ENCODE peak calls at places on chromosome 5, in ten cellular contexts. O is HFF-Myc; Q is lower leg skin; S is CD8-positive, alpha-beta T cell; H is AG10803; J is mammary epithelial cell; T is keratinocyte; G is HFFc6; W is right atrium auricular region; K is Calu3. P is an unnamed sample.

GRCh38 chr5:170097934-170098333 is 7.8 kb upstream of the FOXI1 start:
- DNase-seq in O (no peak), Q (no peak), S (no peak), H (no peak), J (no peak), T (no peak), G (no peak), W (no peak), K (no peak), P (no peak)

GRCh38 chr5:127068771-127069330 is 4.5 kb downstream of the C5orf63 start:
- DNase-seq in O (peak), Q (no peak), S (no peak), H (peak), J (no peak), T (no peak), G (no peak), W (no peak), K (no peak), P (no peak)

GRCh38 chr5:132376694-132377641 is 7.5 kb downstream of the SLC22A5 start:
- DNase-seq in O (no peak), Q (no peak), S (no peak), H (no peak), J (no peak), T (no peak), G (no peak), W (peak), K (no peak), P (no peak)

GRCh38 chr5:104186100-104186499 is 623.5 kb upstream of the NUDT12 start:
- DNase-seq in O (no peak), Q (peak), S (no peak), H (no peak), J (peak), T (peak), G (no peak), W (no peak), K (peak), P (no peak)

GRCh38 chr5:78504726-78505431 is 143.7 kb downstream of the LHFPL2 start:
- DNase-seq in O (peak), Q (peak), S (no peak), H (peak), J (peak), T (peak), G (peak), W (peak), K (peak), P (peak)

GRCh38 chr5:14767942-14768837 is 103.4 kb downstream of the ANKH start:
- DNase-seq in O (no peak), Q (no peak), S (no peak), H (no peak), J (no peak), T (no peak), G (no peak), W (no peak), K (no peak), P (no peak)

GRCh38 chr5:6117212-6117611 is 261.1 kb downstream of the MED10 start:
- DNase-seq in O (no peak), Q (no peak), S (no peak), H (no peak), J (no peak), T (no peak), G (no peak), W (no peak), K (no peak), P (no peak)

GRCh38 chr5:93576994-93577575 is 3.9 kb downstream of the NR2F1-AS1 start:
- DNase-seq in O (no peak), Q (no peak), S (no peak), H (no peak), J (no peak), T (no peak), G (no peak), W (no peak), K (no peak), P (no peak)

GRCh38 chr5:72503888-72504491 is 3.2 kb downstream of the ZNF366 start:
- DNase-seq in O (no peak), Q (no peak), S (no peak), H (peak), J (no peak), T (no peak), G (peak), W (no peak), K (no peak), P (no peak)

GRCh38 chr5:179558912-179559279 is 8.5 kb downstream of the RUFY1 start:
- DNase-seq in O (no peak), Q (no peak), S (no peak), H (peak), J (no peak), T (no peak), G (no peak), W (no peak), K (peak), P (no peak)

GRCh38 chr5:6576861-6577501 is 55.9 kb downstream of the NSUN2 start:
- DNase-seq in O (peak), Q (no peak), S (no peak), H (peak), J (peak), T (peak), G (peak), W (peak), K (peak), P (peak)

GRCh38 chr5:32780508-32780919 is 69.4 kb downstream of the NPR3 start:
- DNase-seq in O (no peak), Q (no peak), S (no peak), H (peak), J (no peak), T (no peak), G (no peak), W (no peak), K (no peak), P (no peak)

GRCh38 chr5:38780950-38781349 is 64.9 kb upstream of the OSMR start:
- DNase-seq in O (peak), Q (peak), S (no peak), H (peak), J (peak), T (no peak), G (peak), W (peak), K (peak), P (peak)

GRCh38 chr5:177600458-177601018 is 606 bp downstream of the B4GALT7 start:
- DNase-seq in O (no peak), Q (no peak), S (no peak), H (peak), J (peak), T (no peak), G (no peak), W (no peak), K (no peak), P (no peak)

GRCh38 chr5:177367981-177368960 is 10.5 kb downstream of the RGS14 start:
- DNase-seq in O (no peak), Q (no peak), S (no peak), H (no peak), J (no peak), T (no peak), G (no peak), W (no peak), K (no peak), P (no peak)

GRCh38 chr5:57316798-57317327 is 143.0 kb downstream of the GPBP1 start:
- DNase-seq in O (peak), Q (no peak), S (no peak), H (peak), J (peak), T (no peak), G (peak), W (no peak), K (peak), P (peak)

DNA sequence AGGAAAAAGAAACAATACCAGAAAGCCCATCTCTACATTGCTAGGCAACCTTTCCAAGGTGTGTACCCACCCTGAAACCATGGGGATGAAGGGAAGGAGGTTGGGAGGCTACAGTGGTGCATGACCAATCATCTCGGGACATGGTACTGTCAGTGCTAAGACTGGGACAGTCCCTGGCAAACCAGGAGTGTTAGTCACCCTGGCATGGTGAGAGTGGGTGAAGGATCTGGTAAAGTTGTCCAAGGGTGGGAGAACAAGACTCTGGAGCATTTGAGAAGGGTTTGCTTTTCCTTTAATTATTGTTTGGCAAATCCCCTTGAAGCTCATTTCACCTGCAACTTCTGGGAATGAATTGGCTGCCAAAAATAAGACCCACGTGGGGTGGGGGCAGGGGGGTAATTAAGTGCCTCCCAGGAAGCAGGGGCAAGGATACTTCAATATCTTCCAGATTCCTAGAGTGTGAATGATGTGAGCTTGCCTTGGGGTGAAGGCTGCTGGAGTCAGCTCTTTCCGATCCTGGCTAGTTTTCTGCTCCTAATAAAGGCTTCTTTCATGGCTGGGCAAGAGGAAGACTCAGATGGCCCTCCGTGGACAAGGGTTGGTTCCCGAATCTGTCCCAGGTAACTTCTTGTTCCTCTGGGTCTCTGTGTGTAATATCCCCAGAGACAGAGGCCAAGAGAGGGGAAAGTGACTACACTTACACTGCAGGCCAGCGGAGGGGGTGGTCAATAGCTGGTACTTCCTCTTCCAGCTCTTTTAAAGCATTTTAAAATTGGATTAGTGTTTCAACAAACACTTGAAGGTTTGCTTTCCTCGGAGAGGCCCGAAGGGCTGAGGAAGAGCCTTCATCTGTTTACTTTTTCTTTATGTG is 61.6 kb upstream of the SPRY4 start:
- DNase-seq in O (no peak), Q (no peak), S (no peak), H (no peak), J (peak), T (no peak), G (no peak), W (no peak), K (no peak), P (no peak)
- TF ChIP-seq CTCF in O (no peak), Q (no peak), S (no peak), H (no peak), J (no peak), T (no peak), G (no peak), W (no peak), K (no peak), P (no peak)

DNA sequence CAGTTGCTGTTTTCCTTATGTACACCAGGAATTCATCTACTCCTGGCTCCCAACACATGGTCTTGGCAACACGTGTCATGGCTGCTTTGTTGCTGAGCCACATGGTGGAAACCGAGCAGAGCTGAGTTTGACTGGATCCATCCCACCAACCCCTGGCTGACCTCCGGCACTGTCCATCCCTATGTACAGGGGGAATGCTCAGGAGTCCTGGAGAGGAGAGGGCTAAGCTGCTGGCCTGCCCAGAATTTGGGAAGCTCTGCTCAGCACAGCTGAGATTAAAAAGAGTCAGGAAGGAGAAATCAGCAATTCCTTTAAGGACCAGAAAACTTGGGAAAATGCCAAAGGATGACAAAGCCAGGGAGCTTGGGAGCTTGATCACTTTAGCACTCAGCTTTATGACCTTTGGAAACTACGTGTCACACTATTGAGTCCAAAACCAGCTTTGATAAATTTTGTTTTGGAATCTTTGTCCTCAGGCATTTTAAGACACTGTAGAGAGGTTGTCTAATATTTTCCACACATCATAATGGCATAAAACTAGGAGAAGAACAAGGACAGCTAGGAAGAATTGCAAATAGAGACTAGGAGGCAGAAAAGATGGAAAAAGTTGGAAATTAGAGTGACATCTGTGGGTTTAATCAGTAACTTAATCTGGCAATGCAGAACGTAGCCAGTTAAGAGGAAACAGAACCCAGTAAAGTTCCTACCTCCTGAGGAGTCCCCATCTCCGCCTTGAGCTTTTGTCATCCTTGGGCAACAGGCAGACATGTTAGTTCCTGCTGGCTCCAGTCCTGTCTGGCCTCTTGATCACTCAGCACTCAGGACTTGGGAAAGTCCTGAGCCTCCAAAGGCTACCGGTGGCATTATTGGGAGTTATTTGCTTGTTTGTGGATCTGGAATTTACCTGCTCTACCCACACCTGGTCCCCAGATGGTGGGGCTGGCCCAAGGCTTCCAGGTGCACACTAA is 62.5 kb upstream of the PLPP1 start:
- DNase-seq in O (peak), Q (peak), S (no peak), H (peak), J (peak), T (peak), G (peak), W (peak), K (no peak), P (no peak)
- TF ChIP-seq CTCF in O (no peak), Q (no peak), S (no peak), H (peak), J (no peak), T (no peak), G (no peak), W (no peak), K (no peak), P (no peak)

GRCh38 chr5:31651241-31651640 is 12.3 kb downstream of the PDZD2 start:
- DNase-seq in O (no peak), Q (no peak), S (no peak), H (no peak), J (no peak), T (no peak), G (no peak), W (no peak), K (no peak), P (no peak)

GRCh38 chr5:31657315-31657714 is 18.4 kb downstream of the PDZD2 start:
- DNase-seq in O (no peak), Q (no peak), S (no peak), H (no peak), J (no peak), T (no peak), G (no peak), W (no peak), K (no peak), P (no peak)

GRCh38 chr5:31656806-31657205 is 17.9 kb downstream of the PDZD2 start:
- DNase-seq in O (no peak), Q (no peak), S (no peak), H (no peak), J (no peak), T (no peak), G (no peak), W (no peak), K (no peak), P (no peak)

GRCh38 chr5:31661257-31661656 is 22.3 kb downstream of the PDZD2 start:
- DNase-seq in O (no peak), Q (no peak), S (no peak), H (no peak), J (no peak), T (no peak), G (no peak), W (no peak), K (no peak), P (no peak)

DNA sequence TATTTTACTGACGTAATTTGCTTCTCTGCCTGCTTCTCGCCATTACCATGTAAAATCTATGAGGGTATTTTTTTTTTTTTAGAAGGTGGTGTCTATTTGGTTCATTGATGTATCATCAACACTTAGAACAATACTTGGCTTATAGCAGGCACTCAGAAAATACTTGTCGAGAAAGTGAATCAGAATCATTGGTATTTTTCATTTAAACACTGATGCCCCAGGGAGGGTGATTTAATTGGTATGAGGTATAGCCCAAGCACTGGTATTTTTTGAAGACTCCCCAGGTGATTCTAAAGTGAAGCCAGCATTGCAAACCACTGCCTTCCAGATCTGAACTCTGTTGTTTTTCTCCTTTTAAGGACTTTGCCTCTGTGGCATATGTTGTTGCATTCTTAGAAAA is 16.6 kb downstream of the PDZD2 start:
- DNase-seq in O (no peak), Q (no peak), S (no peak), H (no peak), J (peak), T (no peak), G (no peak), W (no peak), K (no peak), P (no peak)
- TF ChIP-seq CTCF in O (no peak), Q (no peak), S (no peak), H (no peak), J (no peak), T (no peak), G (no peak), W (no peak), K (no peak), P (no peak)

GRCh38 chr5:149349382-149349781 is 4.1 kb downstream of the GRPEL2 start:
- DNase-seq in O (no peak), Q (no peak), S (no peak), H (no peak), J (no peak), T (no peak), G (no peak), W (no peak), K (no peak), P (no peak)
- TF ChIP-seq CTCF in O (no peak), Q (no peak), S (no peak), H (no peak), J (no peak), T (no peak), G (no peak), W (no peak), K (no peak), P (no peak)